ENCODE peak calls at places on chromosomes 4 and X, in seven cellular contexts. M is GM23338, S is astrocyte of the spinal cord, T is IMR-90, D is fibroblast of lung, N is kidney, Y is AG04450. G is an unnamed sample.

GRCh38 chr4:157984285-157984911 is 188.4 kb downstream of the GASK1B start:
- DNase-seq in M (no peak), S (no peak), T (no peak), D (no peak), N (no peak), Y (no peak), G (no peak)

GRCh38 chr4:8110071-8110986 is 48.3 kb downstream of the ABLIM2 start:
- DNase-seq in M (peak), S (peak), T (no peak), D (peak), N (peak), Y (no peak), G (no peak)

GRCh38 chr4:6121276-6121850 is 79.0 kb downstream of the JAKMIP1 start:
- DNase-seq in M (no peak), S (no peak), T (no peak), D (no peak), N (no peak), Y (no peak), G (no peak)

GRCh38 chr4:84579410-84579791 is 3.5 kb upstream of the CDS1 start:
- DNase-seq in M (peak), S (no peak), T (no peak), D (no peak), N (no peak), Y (no peak), G (no peak)

GRCh38 chr4:121952290-121952689 is 430 bp upstream of the TRPC3 start:
- DNase-seq in M (peak), S (no peak), T (no peak), D (no peak), N (no peak), Y (no peak), G (no peak)

GRCh38 chr4:159141193-159141592 is 38.3 kb downstream of the RAPGEF2 start:
- DNase-seq in M (no peak), S (peak), T (peak), D (peak), N (no peak), Y (peak), G (peak)

GRCh38 chr4:22237846-22238513 is 277.9 kb downstream of the ADGRA3 start:
- DNase-seq in M (peak), S (no peak), T (no peak), D (peak), N (no peak), Y (no peak), G (no peak)

GRCh38 chrX:150898343-150899190 is at the start of gene CD99L2:
- DNase-seq in M (peak), S (peak), T (peak), D (peak), N (peak), Y (peak), G (peak)

GRCh38 chrX:3345281-3346081 is 971 bp downstream of the MXRA5 start:
- DNase-seq in M (peak), S (peak), T (no peak), D (peak), N (peak), Y (no peak), G (peak)

GRCh38 chr4:15042529-15043167 is 40.4 kb downstream of the CPEB2 start:
- DNase-seq in M (no peak), S (no peak), T (no peak), D (peak), N (no peak), Y (no peak), G (peak)

GRCh38 chrX:12898073-12898472 is 8.3 kb upstream of the TLR8 start:
- DNase-seq in M (no peak), S (no peak), T (no peak), D (no peak), N (no peak), Y (no peak), G (no peak)

GRCh38 chr4:71382569-71383560 is 44.0 kb downstream of the SLC4A4 start:
- DNase-seq in M (no peak), S (no peak), T (peak), D (no peak), N (no peak), Y (no peak), G (no peak)

GRCh38 chr4:7828011-7828720 is 111.5 kb downstream of the AFAP1 start:
- DNase-seq in M (peak), S (peak), T (peak), D (peak), N (no peak), Y (peak), G (peak)

GRCh38 chr4:187436251-187436650 is 559.3 kb upstream of the ZFP42 start:
- DNase-seq in M (no peak), S (no peak), T (no peak), D (no peak), N (no peak), Y (no peak), G (no peak)

GRCh38 chrX:11655282-11655985 is 10.3 kb downstream of the ARHGAP6 start:
- DNase-seq in M (no peak), S (no peak), T (no peak), D (no peak), N (no peak), Y (no peak), G (no peak)

GRCh38 chrX:132025085-132025484 is 2.0 kb downstream of the STK26 start:
- DNase-seq in M (no peak), S (no peak), T (no peak), D (no peak), N (no peak), Y (no peak), G (no peak)

GRCh38 chr4:7307391-7308099 is 115.2 kb downstream of the SORCS2 start:
- DNase-seq in M (no peak), S (no peak), T (no peak), D (no peak), N (peak), Y (no peak), G (no peak)

GRCh38 chr4:62429297-62429696 is 1229.2 kb downstream of the ADGRL3 start:
- DNase-seq in M (no peak), S (no peak), T (no peak), D (no peak), N (no peak), Y (no peak), G (no peak)

GRCh38 chr4:62431513-62431912 is 1231.4 kb downstream of the ADGRL3 start:
- DNase-seq in M (no peak), S (no peak), T (no peak), D (no peak), N (no peak), Y (no peak), G (no peak)

DNA sequence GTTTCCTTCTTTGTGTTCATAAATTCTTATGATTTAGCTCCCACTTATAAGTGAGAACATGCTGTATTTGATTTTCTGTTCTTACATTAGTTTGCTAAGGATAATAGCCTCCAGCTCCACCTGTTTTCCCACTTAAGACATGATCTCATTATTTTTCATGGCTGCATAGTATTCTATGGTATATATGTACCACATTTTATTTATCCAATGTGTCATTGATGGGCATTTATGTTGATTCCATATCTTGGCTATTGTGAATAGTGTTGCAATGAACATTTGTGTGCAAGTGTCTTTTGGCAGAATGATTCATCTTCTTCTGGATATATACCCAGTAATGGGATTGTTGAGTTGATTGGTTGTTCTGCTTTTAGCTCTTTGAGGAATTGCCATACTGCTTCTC is 1234.8 kb downstream of the ADGRL3 start:
- DNase-seq in M (no peak), S (no peak), T (no peak), D (no peak), N (no peak), Y (no peak), G (no peak)
- TF ChIP-seq CTCF in M (no peak), S (no peak), T (no peak), D (no peak), N (no peak), Y (no peak), G (no peak)

GRCh38 chrX:107630031-107630689 is 1.9 kb downstream of the PRPS1 start:
- DNase-seq in M (peak), S (no peak), T (no peak), D (no peak), N (no peak), Y (no peak), G (no peak)
- H3K4me3 ChIP-seq in M (peak), S (peak), T (peak), D (peak), N (no peak), Y (peak), G (peak)

GRCh38 chr4:53709693-53710092 is 118.4 kb upstream of the LNX1 start:
- DNase-seq in M (peak), S (no peak), T (no peak), D (no peak), N (no peak), Y (no peak), G (no peak)
- TF ChIP-seq CTCF in M (no peak), S (peak), T (peak), D (peak), N (no peak), Y (peak), G (peak)

GRCh38 chr4:126719803-126720202 is 913.0 kb upstream of the INTU start:
- DNase-seq in M (no peak), S (no peak), T (no peak), D (no peak), N (no peak), Y (no peak), G (no peak)
- H3K4me3 ChIP-seq in M (no peak), S (no peak), T (no peak), D (no peak), N (no peak), Y (no peak), G (no peak)

DNA sequence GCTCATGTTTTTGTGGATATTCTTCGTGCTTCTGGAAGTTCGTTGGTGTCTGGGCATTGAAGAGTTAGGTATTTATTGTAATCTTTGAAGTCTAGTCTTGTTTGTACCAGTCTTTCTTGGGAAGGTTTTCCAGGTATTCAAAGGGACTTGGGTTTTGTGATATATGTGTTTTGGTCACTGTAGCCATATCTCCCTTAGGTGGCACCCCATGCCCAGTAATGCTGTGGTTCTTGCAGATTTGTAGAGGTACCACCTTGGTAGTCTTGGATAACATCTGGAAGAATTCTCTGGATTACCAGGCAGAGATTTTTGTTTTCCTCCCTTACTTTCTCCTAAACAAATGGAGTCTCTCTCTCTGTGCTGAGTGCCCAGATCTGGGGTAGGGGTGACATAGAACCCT is 184.1 kb downstream of the TEX13C start:
- DNase-seq in M (no peak), S (no peak), T (no peak), D (no peak), N (no peak), Y (no peak), G (no peak)
- TF ChIP-seq CTCF in M (peak), S (no peak), T (no peak), D (no peak), N (no peak), Y (no peak), G (no peak)

GRCh38 chr4:184612089-184612488 is 37.2 kb downstream of the CASP3 start:
- DNase-seq in M (no peak), S (no peak), T (no peak), D (no peak), N (no peak), Y (no peak), G (no peak)

GRCh38 chr4:184616633-184617471 is 32.4 kb downstream of the CASP3 start:
- DNase-seq in M (peak), S (no peak), T (no peak), D (no peak), N (no peak), Y (no peak), G (peak)

GRCh38 chr4:184617611-184618196 is 31.5 kb downstream of the CASP3 start:
- DNase-seq in M (peak), S (no peak), T (no peak), D (no peak), N (no peak), Y (no peak), G (peak)

GRCh38 chr4:184614509-184614908 is 34.7 kb downstream of the CASP3 start:
- DNase-seq in M (no peak), S (no peak), T (no peak), D (no peak), N (no peak), Y (no peak), G (no peak)

GRCh38 chr4:184613405-184613804 is 35.8 kb downstream of the CASP3 start:
- DNase-seq in M (no peak), S (no peak), T (no peak), D (no peak), N (no peak), Y (no peak), G (no peak)
- H3K4me3 ChIP-seq in M (no peak), S (no peak), T (no peak), D (no peak), N (no peak), Y (no peak), G (no peak)

GRCh38 chrX:99271641-99272040 is 1138.4 kb downstream of the PCDH19 start:
- DNase-seq in M (peak), S (no peak), T (no peak), D (no peak), N (no peak), Y (no peak), G (no peak)
- TF ChIP-seq CTCF in M (peak), S (no peak), T (no peak), D (no peak), N (no peak), Y (no peak), G (no peak)